ENCODE peak calls at places on chromosomes 7 and 10, in four cellular contexts. One of them, this sample, is unnamed.

GRCh38 chr7:74138945-74139843 is 35.0 kb upstream of the EIF4H start:
- DNase-seq in Karpas-422: no peak
- DNase-seq in PC-3: no peak
- DNase-seq in OCI-LY7: no peak
- DNase-seq in this sample: no peak

GRCh38 chr7:7516156-7516555 is 19.5 kb downstream of the COL28A1 start:
- DNase-seq in Karpas-422: no peak
- DNase-seq in PC-3: no peak
- DNase-seq in OCI-LY7: no peak
- DNase-seq in this sample: no peak

GRCh38 chr7:19491821-19492452 is 216.9 kb downstream of the POLR1F start:
- DNase-seq in Karpas-422: peak; percentile 77
- DNase-seq in PC-3: peak; percentile 66
- DNase-seq in OCI-LY7: peak; percentile 15
- DNase-seq in this sample: peak; percentile 21

GRCh38 chr10:132637477-132638129 is 100.0 kb downstream of the INPP5A start:
- DNase-seq in Karpas-422: peak; percentile 84
- DNase-seq in PC-3: peak; percentile 76
- DNase-seq in OCI-LY7: peak; percentile 69
- DNase-seq in this sample: peak; percentile 11

GRCh38 chr10:112797908-112798307 is 152.1 kb upstream of the TCF7L2 start:
- DNase-seq in Karpas-422: no peak
- DNase-seq in PC-3: no peak
- DNase-seq in OCI-LY7: no peak
- DNase-seq in this sample: no peak

GRCh38 chr7:18936265-18936664 is 181.2 kb downstream of the TWIST1 start:
- DNase-seq in Karpas-422: no peak
- DNase-seq in PC-3: no peak
- DNase-seq in OCI-LY7: no peak
- DNase-seq in this sample: no peak

GRCh38 chr7:97006146-97006950 is 995 bp downstream of the DLX6 start:
- DNase-seq in Karpas-422: no peak
- DNase-seq in PC-3: no peak
- DNase-seq in OCI-LY7: no peak
- DNase-seq in this sample: no peak

GRCh38 chr10:82558208-82558607 is 683.2 kb downstream of the NRG3 start:
- DNase-seq in Karpas-422: no peak
- DNase-seq in PC-3: no peak
- DNase-seq in OCI-LY7: no peak
- DNase-seq in this sample: no peak

GRCh38 chr7:115704884-115705283 is 325.7 kb downstream of the TFEC start:
- DNase-seq in Karpas-422: no peak
- DNase-seq in PC-3: no peak
- DNase-seq in OCI-LY7: no peak
- DNase-seq in this sample: no peak

GRCh38 chr7:124718032-124718766 is 47.4 kb downstream of the GPR37 start:
- DNase-seq in Karpas-422: no peak
- DNase-seq in PC-3: peak; percentile 93
- DNase-seq in OCI-LY7: no peak
- DNase-seq in this sample: no peak
- H3K27ac ChIP-seq in Karpas-422: no peak overlapping the region
- H3K27ac ChIP-seq in PC-3: peak overlapping the region; percentile 91
- H3K27ac ChIP-seq in OCI-LY7: no peak overlapping the region
- H3K27ac ChIP-seq in this sample: no peak overlapping the region

DNA sequence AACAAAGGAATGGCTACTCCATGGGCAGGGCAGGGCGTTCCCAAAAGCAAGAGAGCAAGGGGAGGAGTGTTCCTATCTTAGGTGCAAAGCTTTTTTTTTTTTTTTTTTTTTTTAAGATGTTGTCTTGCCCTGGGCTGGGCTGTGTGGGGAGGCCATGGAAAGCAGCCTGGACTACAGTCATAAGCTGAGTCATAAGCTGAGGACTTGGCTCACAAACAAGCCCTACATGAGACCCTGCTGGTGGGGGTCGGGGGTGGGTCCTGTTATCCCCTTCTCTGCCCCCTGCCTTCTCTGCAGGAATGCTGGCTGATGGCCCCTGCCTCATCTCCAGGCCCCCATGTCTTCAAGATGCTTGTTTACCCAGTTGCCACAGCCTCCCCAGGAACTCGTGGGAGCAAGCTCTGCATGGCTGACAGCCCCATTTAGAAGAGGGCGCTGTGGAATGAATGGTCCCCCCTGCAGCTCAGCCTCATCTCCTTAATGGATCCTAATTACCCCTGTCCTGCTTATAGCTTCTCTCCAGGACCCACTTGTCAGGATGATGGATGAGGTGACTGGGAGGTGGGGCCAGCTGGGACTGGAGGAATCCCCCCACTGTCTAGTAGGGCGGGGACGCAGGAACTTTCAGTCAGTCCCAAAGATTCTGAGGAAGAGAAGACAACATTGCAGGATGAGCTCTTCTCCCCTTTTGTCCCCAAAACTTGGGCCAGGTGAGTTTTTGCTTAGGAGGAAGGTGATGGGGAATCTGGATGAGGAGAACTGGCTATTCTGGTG is 340.8 kb upstream of the PODXL start:
- DNase-seq in Karpas-422: no peak
- DNase-seq in PC-3: peak; percentile 62
- DNase-seq in OCI-LY7: no peak
- DNase-seq in this sample: no peak
- H3K9me2 ChIP-seq in Karpas-422: no peaks in the 10 kb centered on the region
- H3K9me2 ChIP-seq in PC-3: no peaks in the 10 kb centered on the region
- H3K9me2 ChIP-seq in OCI-LY7: no peaks in the 10 kb centered on the region
- H3K9me2 ChIP-seq in this sample: no peaks in the 10 kb centered on the region

DNA sequence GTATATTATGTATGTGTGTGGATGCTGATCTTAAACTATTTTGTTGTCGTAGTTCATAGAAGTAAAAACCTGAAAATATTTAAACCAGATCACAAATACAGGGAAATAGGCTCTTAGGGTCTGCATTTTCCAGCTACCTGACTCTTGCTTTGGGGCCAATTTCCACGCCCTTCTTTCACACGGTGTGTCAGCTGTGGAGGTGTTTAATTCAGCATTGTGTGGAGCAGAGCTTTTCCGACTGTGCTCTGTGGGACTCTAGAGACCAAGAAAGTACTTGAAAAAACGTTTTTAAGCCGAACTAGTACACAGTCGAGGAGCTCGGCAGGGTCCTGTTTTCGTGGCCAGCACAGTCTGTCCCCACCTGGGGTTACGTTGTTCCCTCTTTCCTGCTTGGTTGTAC is 80.9 kb upstream of the BTBD16 start:
- DNase-seq in Karpas-422: no peak
- DNase-seq in PC-3: no peak
- DNase-seq in OCI-LY7: no peak
- DNase-seq in this sample: no peak
- H3K27ac ChIP-seq in Karpas-422: no peak overlapping the region
- H3K27ac ChIP-seq in PC-3: peak overlapping the region; percentile 54
- H3K27ac ChIP-seq in OCI-LY7: no peak overlapping the region
- H3K27ac ChIP-seq in this sample: no peak overlapping the region

DNA sequence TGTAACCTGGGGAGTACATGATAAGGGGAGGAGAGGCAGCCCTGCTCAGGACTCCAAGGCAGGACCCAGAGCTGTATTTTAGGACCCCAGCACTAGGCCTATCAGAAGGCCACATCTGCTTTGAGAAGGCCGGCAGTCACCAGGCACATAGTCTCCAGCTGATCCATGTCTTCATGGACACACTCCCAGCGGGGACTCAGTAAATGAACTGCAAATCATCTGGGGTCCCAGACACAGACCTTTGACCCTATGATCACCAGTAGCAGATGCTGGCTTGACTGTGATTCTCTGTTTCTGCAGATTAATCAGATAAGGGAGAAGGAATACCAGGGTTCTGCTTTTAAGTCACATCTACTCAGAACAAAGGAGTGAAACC is 341.4 kb upstream of the PODXL start:
- DNase-seq in Karpas-422: no peak
- DNase-seq in PC-3: no peak
- DNase-seq in OCI-LY7: no peak
- DNase-seq in this sample: no peak
- H3K9me2 ChIP-seq in Karpas-422: no peaks in the 10 kb centered on the region
- H3K9me2 ChIP-seq in PC-3: no peaks in the 10 kb centered on the region
- H3K9me2 ChIP-seq in OCI-LY7: no peaks in the 10 kb centered on the region
- H3K9me2 ChIP-seq in this sample: no peaks in the 10 kb centered on the region

GRCh38 chr10:126586878-126587277 is 83.6 kb downstream of the C10orf90 start:
- DNase-seq in Karpas-422: no peak
- DNase-seq in PC-3: no peak
- DNase-seq in OCI-LY7: no peak
- DNase-seq in this sample: no peak
- H3K27ac ChIP-seq in Karpas-422: no peak overlapping the region
- H3K27ac ChIP-seq in PC-3: no peak overlapping the region
- H3K27ac ChIP-seq in OCI-LY7: no peak overlapping the region
- H3K27ac ChIP-seq in this sample: no peak overlapping the region

GRCh38 chr7:90172121-90172520 is 17.9 kb downstream of the STEAP1 start:
- DNase-seq in Karpas-422: no peak
- DNase-seq in PC-3: no peak
- DNase-seq in OCI-LY7: no peak
- DNase-seq in this sample: no peak
- H3K9me2 ChIP-seq in Karpas-422: no peaks in the 10 kb centered on the region
- H3K9me2 ChIP-seq in PC-3: no peaks in the 10 kb centered on the region
- H3K9me2 ChIP-seq in OCI-LY7: no peaks in the 10 kb centered on the region
- H3K9me2 ChIP-seq in this sample: no peaks in the 10 kb centered on the region